ENCODE peak calls at places on chromosome 2, in four cellular contexts. B, I, Q and T are unnamed samples.

GRCh38 chr2:58215429-58215828 is 25.7 kb downstream of the FANCL start:
- DNase-seq in Q (no peak), B (no peak), I (no peak), T (no peak)

GRCh38 chr2:217610411-217610814 is 392.4 kb downstream of the TNS1 start:
- DNase-seq in B (peak; percentile 97), I (peak; percentile 55), Q (peak; percentile 32), T (peak; percentile 18)

GRCh38 chr2:156399224-156399949 is 36.8 kb upstream of the GPD2 start:
- DNase-seq in Q (no peak), I (peak; percentile 3), B (peak; percentile 35), T (no peak)

GRCh38 chr2:123153041-123153440 is 872.0 kb upstream of the CNTNAP5 start:
- DNase-seq in I (no peak), B (no peak), Q (no peak), T (no peak)

GRCh38 chr2:227655454-227655853 is 11.2 kb upstream of the SCYGR5 start:
- DNase-seq in I (no peak), B (no peak), Q (no peak), T (no peak)

GRCh38 chr2:128736046-128736688 is 417.5 kb upstream of the HS6ST1 start:
- DNase-seq in I (no peak), B (no peak), Q (no peak), T (no peak)

GRCh38 chr2:85707304-85707703 is 13.1 kb downstream of the GNLY start:
- DNase-seq in B (peak; percentile 94), Q (peak; percentile 66), I (peak; percentile 40), T (no peak)

GRCh38 chr2:144364988-144365738 is 154.8 kb downstream of the ZEB2 start:
- DNase-seq in B (no peak), Q (no peak), I (no peak), T (no peak)

GRCh38 chr2:26144031-26144430 is 28.9 kb upstream of the GAREM2 start:
- DNase-seq in I (no peak), Q (no peak), B (no peak), T (no peak)

GRCh38 chr2:174005801-174006419 is 40.7 kb upstream of the SP3 start:
- DNase-seq in I (no peak), B (no peak), Q (no peak), T (no peak)

GRCh38 chr2:48085888-48086287 is 179.6 kb upstream of the FBXO11 start:
- DNase-seq in B (no peak), I (no peak), Q (no peak), T (no peak)

GRCh38 chr2:34093790-34094189 is 494.7 kb upstream of the FAM98A start:
- DNase-seq in I (no peak), Q (no peak), B (no peak), T (no peak)

GRCh38 chr2:172340394-172340793 is 87.0 kb upstream of the ITGA6 start:
- DNase-seq in I (no peak), Q (no peak), B (no peak), T (no peak)

GRCh38 chr2:32284321-32284720 is 6.6 kb downstream of the YIPF4 start:
- DNase-seq in I (no peak), Q (no peak), B (no peak), T (no peak)

GRCh38 chr2:239721991-239722759 is 303.0 kb downstream of the NDUFA10 start:
- DNase-seq in Q (no peak), B (no peak), I (no peak), T (no peak)

GRCh38 chr2:175536059-175536458 is 354.5 kb upstream of the ATP5MC3 start:
- DNase-seq in Q (no peak), B (no peak), I (no peak), T (no peak)

GRCh38 chr2:241500431-241500975 is 7.9 kb downstream of the STK25 start:
- DNase-seq in I (no peak), Q (no peak), B (no peak), T (no peak)

GRCh38 chr2:120867290-120868231 is 131.9 kb downstream of the GLI2 start:
- DNase-seq in Q (no peak), B (peak; percentile 67), I (no peak), T (no peak)

GRCh38 chr2:183125659-183126341 is 1.6 kb downstream of the NUP35 start:
- DNase-seq in Q (no peak), I (no peak), B (no peak), T (no peak)

GRCh38 chr2:133266926-133267590 is 301.2 kb downstream of the NCKAP5 start:
- DNase-seq in I (no peak), Q (no peak), B (peak; percentile 28), T (no peak)